ENCODE peak calls at places on chromosome 10, in four cellular contexts. One of them, this sample, is unnamed.

GRCh38 chr10:116043304-116043703 is 229.7 kb downstream of the GFRA1 start:
- DNase-seq in SK-N-SH: no peak
- DNase-seq in K562: no peak
- DNase-seq in H1: no peak
- DNase-seq in this sample: no peak

GRCh38 chr10:122505885-122506284 is 44.5 kb downstream of the HTRA1 start:
- DNase-seq in SK-N-SH: no peak
- DNase-seq in K562: no peak
- DNase-seq in H1: no peak
- DNase-seq in this sample: no peak

GRCh38 chr10:52566471-52567246 is 205.9 kb downstream of the MBL2 start:
- DNase-seq in SK-N-SH: peak
- DNase-seq in K562: no peak
- DNase-seq in H1: no peak
- DNase-seq in this sample: no peak

GRCh38 chr10:110848106-110848505 is 23.6 kb upstream of the PDCD4 start:
- DNase-seq in SK-N-SH: no peak
- DNase-seq in K562: no peak
- DNase-seq in H1: no peak
- DNase-seq in this sample: no peak

GRCh38 chr10:70650104-70650503 is 22.2 kb upstream of the ADAMTS14 start:
- DNase-seq in SK-N-SH: no peak
- DNase-seq in K562: no peak
- DNase-seq in H1: no peak
- DNase-seq in this sample: no peak

GRCh38 chr10:89088901-89089300 is 98.3 kb downstream of the FAS start:
- DNase-seq in SK-N-SH: no peak
- DNase-seq in K562: no peak
- DNase-seq in H1: no peak
- DNase-seq in this sample: no peak

GRCh38 chr10:126663880-126664279 is 6.6 kb downstream of the C10orf90 start:
- DNase-seq in SK-N-SH: no peak
- DNase-seq in K562: no peak
- DNase-seq in H1: no peak
- DNase-seq in this sample: no peak

GRCh38 chr10:70903262-70903921 is 15.0 kb upstream of the PCBD1 start:
- DNase-seq in SK-N-SH: peak
- DNase-seq in K562: peak
- DNase-seq in H1: no peak
- DNase-seq in this sample: peak

GRCh38 chr10:1417574-1417973 is 319.8 kb downstream of the ADARB2 start:
- DNase-seq in SK-N-SH: no peak
- DNase-seq in K562: no peak
- DNase-seq in H1: no peak
- DNase-seq in this sample: no peak

GRCh38 chr10:126867567-126868365 is 37.5 kb upstream of the DOCK1 start:
- DNase-seq in SK-N-SH: no peak
- DNase-seq in K562: no peak
- DNase-seq in H1: no peak
- DNase-seq in this sample: no peak

GRCh38 chr10:123841115-123841514 is 50.5 kb downstream of the CPXM2 start:
- DNase-seq in SK-N-SH: no peak
- DNase-seq in K562: no peak
- DNase-seq in H1: no peak
- DNase-seq in this sample: no peak

GRCh38 chr10:109432281-109432680 is 491.0 kb downstream of the XPNPEP1 start:
- DNase-seq in SK-N-SH: no peak
- DNase-seq in K562: no peak
- DNase-seq in H1: no peak
- DNase-seq in this sample: no peak

GRCh38 chr10:88281592-88282268 is 301.4 kb downstream of the RNLS start:
- DNase-seq in SK-N-SH: no peak
- DNase-seq in K562: no peak
- DNase-seq in H1: no peak
- DNase-seq in this sample: no peak

GRCh38 chr10:42990721-42991441 is 86.0 kb upstream of the RET start:
- DNase-seq in SK-N-SH: peak
- DNase-seq in K562: no peak
- DNase-seq in H1: no peak
- DNase-seq in this sample: peak

GRCh38 chr10:8874972-8875371 is 820.5 kb downstream of the GATA3 start:
- DNase-seq in SK-N-SH: no peak
- DNase-seq in K562: no peak
- DNase-seq in H1: no peak
- DNase-seq in this sample: no peak

GRCh38 chr10:124370426-124370825 is 48.3 kb downstream of the OAT start:
- DNase-seq in SK-N-SH: no peak
- DNase-seq in K562: no peak
- DNase-seq in H1: no peak
- DNase-seq in this sample: no peak

GRCh38 chr10:22308390-22308789 is 7.8 kb upstream of the COMMD3 start:
- DNase-seq in SK-N-SH: no peak
- DNase-seq in K562: peak
- DNase-seq in H1: no peak
- DNase-seq in this sample: no peak

GRCh38 chr10:30645340-30645827 is 15.8 kb upstream of the LYZL2 start:
- DNase-seq in SK-N-SH: peak
- DNase-seq in K562: no peak
- DNase-seq in H1: no peak
- DNase-seq in this sample: peak

GRCh38 chr10:132449051-132449825 is 52.2 kb downstream of the PWWP2B start:
- DNase-seq in SK-N-SH: peak
- DNase-seq in K562: no peak
- DNase-seq in H1: no peak
- DNase-seq in this sample: peak

GRCh38 chr10:120606051-120606764 is 149.2 kb downstream of the PLPP4 start:
- DNase-seq in SK-N-SH: no peak
- DNase-seq in K562: no peak
- DNase-seq in H1: no peak
- DNase-seq in this sample: no peak

GRCh38 chr10:52573347-52573746 is 199.2 kb downstream of the MBL2 start:
- DNase-seq in SK-N-SH: no peak
- DNase-seq in K562: no peak
- DNase-seq in H1: no peak
- DNase-seq in this sample: no peak

GRCh38 chr10:30861217-30861616 is 170.4 kb downstream of the ZNF438 start:
- DNase-seq in SK-N-SH: no peak
- DNase-seq in K562: no peak
- DNase-seq in H1: no peak
- DNase-seq in this sample: no peak

GRCh38 chr10:34235164-34235832 is 579.8 kb downstream of the PARD3 start:
- DNase-seq in SK-N-SH: no peak
- DNase-seq in K562: no peak
- DNase-seq in H1: no peak
- DNase-seq in this sample: no peak

GRCh38 chr10:53597835-53598251 is 825.3 kb upstream of the MBL2 start:
- DNase-seq in SK-N-SH: no peak
- DNase-seq in K562: no peak
- DNase-seq in H1: peak
- DNase-seq in this sample: no peak

GRCh38 chr10:71726673-71727428 is 7.3 kb upstream of the C10orf105 start:
- DNase-seq in SK-N-SH: no peak
- DNase-seq in K562: no peak
- DNase-seq in H1: no peak
- DNase-seq in this sample: no peak

GRCh38 chr10:131870831-131871672 is 29.8 kb upstream of the PPP2R2D start:
- DNase-seq in SK-N-SH: no peak
- DNase-seq in K562: no peak
- DNase-seq in H1: no peak
- DNase-seq in this sample: no peak

GRCh38 chr10:120423350-120424197 is 33.5 kb upstream of the PLPP4 start:
- DNase-seq in SK-N-SH: peak
- DNase-seq in K562: peak
- DNase-seq in H1: peak
- DNase-seq in this sample: peak

GRCh38 chr10:6083523-6084475 is 5.0 kb upstream of the RBM17 start:
- DNase-seq in SK-N-SH: no peak
- DNase-seq in K562: no peak
- DNase-seq in H1: no peak
- DNase-seq in this sample: no peak

GRCh38 chr10:129966370-129966769 is 2.3 kb upstream of the EBF3 start:
- DNase-seq in SK-N-SH: no peak
- DNase-seq in K562: no peak
- DNase-seq in H1: no peak
- DNase-seq in this sample: no peak

GRCh38 chr10:74880041-74880440 is 53.6 kb downstream of the KAT6B start:
- DNase-seq in SK-N-SH: no peak
- DNase-seq in K562: no peak
- DNase-seq in H1: no peak
- DNase-seq in this sample: no peak

GRCh38 chr10:73246322-73246782 is 703 bp downstream of the DNAJC9 start:
- DNase-seq in SK-N-SH: no peak
- DNase-seq in K562: no peak
- DNase-seq in H1: no peak
- DNase-seq in this sample: no peak

GRCh38 chr10:92081641-92082040 is 158.1 kb downstream of the BTAF1 start:
- DNase-seq in SK-N-SH: no peak
- DNase-seq in K562: no peak
- DNase-seq in H1: no peak
- DNase-seq in this sample: no peak

GRCh38 chr10:52121688-52122087 is 192.4 kb upstream of the DKK1 start:
- DNase-seq in SK-N-SH: no peak
- DNase-seq in K562: no peak
- DNase-seq in H1: no peak
- DNase-seq in this sample: no peak

GRCh38 chr10:24556746-24557742 is 166.6 kb downstream of the ARHGAP21 start:
- DNase-seq in SK-N-SH: peak
- DNase-seq in K562: peak
- DNase-seq in H1: no peak
- DNase-seq in this sample: no peak

GRCh38 chr10:31017534-31018361 is 13.9 kb downstream of the ZNF438 start:
- DNase-seq in SK-N-SH: no peak
- DNase-seq in K562: no peak
- DNase-seq in H1: no peak
- DNase-seq in this sample: no peak

GRCh38 chr10:11631890-11632587 is 20.6 kb upstream of the USP6NL start:
- DNase-seq in SK-N-SH: no peak
- DNase-seq in K562: no peak
- DNase-seq in H1: no peak
- DNase-seq in this sample: no peak

GRCh38 chr10:110655286-110655685 is 11.2 kb downstream of the RBM20 start:
- DNase-seq in SK-N-SH: no peak
- DNase-seq in K562: no peak
- DNase-seq in H1: no peak
- DNase-seq in this sample: no peak

GRCh38 chr10:48205918-48206317 is 68.6 kb downstream of the FRMPD2 start:
- DNase-seq in SK-N-SH: no peak
- DNase-seq in K562: no peak
- DNase-seq in H1: no peak
- DNase-seq in this sample: no peak

GRCh38 chr10:129123428-129123827 is 343.6 kb upstream of the MGMT start:
- DNase-seq in SK-N-SH: no peak
- DNase-seq in K562: no peak
- DNase-seq in H1: no peak
- DNase-seq in this sample: no peak

GRCh38 chr10:16999665-17000451 is 129.8 kb downstream of the CUBN start:
- DNase-seq in SK-N-SH: no peak
- DNase-seq in K562: no peak
- DNase-seq in H1: no peak
- DNase-seq in this sample: no peak
- TF ChIP-seq TEAD4 in SK-N-SH: no peak
- TF ChIP-seq TEAD4 in K562: no peak
- TF ChIP-seq TEAD4 in H1: no peak
- TF ChIP-seq TEAD4 in this sample: no peak

DNA sequence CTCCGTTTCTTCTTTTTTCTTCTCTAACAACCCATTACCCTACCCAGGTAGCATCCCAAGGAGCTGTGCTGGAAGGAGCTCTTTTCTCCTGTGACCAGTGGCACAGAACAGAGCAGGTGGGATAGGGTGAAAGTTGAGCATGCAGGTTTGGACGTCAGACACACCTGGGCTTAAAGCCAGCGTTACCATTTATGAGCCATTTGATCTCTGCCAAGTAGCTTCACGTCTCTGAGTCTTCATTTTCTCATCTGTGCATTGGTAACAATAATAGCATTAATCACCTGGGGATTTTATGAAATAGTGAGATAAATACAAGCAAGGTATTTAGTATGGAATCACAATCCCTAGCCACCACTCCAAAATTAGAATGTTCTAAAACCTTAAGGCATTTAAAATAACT is 515.9 kb downstream of the RPS24 start:
- DNase-seq in SK-N-SH: no peak
- DNase-seq in K562: no peak
- DNase-seq in H1: no peak
- DNase-seq in this sample: no peak
- TF ChIP-seq TEAD4 in SK-N-SH: no peak
- TF ChIP-seq TEAD4 in K562: no peak
- TF ChIP-seq TEAD4 in H1: no peak
- TF ChIP-seq TEAD4 in this sample: no peak

GRCh38 chr10:99279626-99280111 is 44.0 kb upstream of the HPSE2 start:
- DNase-seq in SK-N-SH: no peak
- DNase-seq in K562: no peak
- DNase-seq in H1: no peak
- DNase-seq in this sample: no peak
- TF ChIP-seq TEAD4 in SK-N-SH: no peak
- TF ChIP-seq TEAD4 in K562: no peak
- TF ChIP-seq TEAD4 in H1: no peak
- TF ChIP-seq TEAD4 in this sample: no peak

DNA sequence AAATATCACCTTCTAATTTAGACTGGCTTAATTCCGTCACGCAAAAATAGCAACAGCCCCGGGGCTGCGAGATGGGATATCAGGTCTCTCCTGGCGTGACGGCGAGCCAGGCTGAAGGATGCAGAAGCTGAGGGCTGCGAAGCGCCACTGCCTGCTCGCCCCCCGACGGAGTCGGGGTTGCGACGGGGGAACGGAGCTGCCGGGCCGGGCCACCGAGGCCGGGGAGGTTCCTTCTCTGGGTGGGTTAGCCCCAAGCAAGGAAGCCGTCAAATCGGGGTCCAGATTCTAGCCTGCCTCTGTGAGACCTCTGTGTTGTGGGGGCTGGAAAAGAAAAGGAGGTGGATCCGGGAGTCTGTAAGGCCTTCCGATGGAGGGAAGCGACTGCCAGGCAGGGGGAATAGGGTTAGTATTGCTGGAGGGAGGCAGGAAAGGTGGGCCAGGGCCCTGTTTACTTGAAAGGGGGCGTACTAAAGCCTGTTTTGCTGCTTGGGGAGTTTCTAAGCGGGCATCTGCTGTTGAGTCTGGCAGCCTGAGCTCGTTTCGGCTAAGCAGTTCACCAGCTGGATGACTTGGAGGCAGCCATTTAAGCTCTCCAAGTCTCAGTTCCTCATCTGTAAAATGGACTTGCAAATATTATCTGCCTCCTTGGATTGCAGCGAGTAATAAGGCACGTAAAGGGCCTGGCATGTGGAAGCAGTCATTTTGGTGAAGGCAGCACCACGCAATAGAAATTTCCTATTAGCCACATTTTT is 43.8 kb downstream of the LDB3 start:
- DNase-seq in SK-N-SH: peak
- DNase-seq in K562: no peak
- DNase-seq in H1: no peak
- DNase-seq in this sample: peak
- TF ChIP-seq TEAD4 in SK-N-SH: no peak
- TF ChIP-seq TEAD4 in K562: no peak
- TF ChIP-seq TEAD4 in H1: no peak
- TF ChIP-seq TEAD4 in this sample: no peak